ENCODE peak calls at places on chromosomes 6 and 20, in five cellular contexts. B, I, Y, C and G are unnamed samples.

GRCh38 chr20:37513764-37514359 is 7.2 kb upstream of the NNAT start:
- DNase-seq in B (no peak), I (no peak), Y (no peak), C (no peak), G (no peak)

GRCh38 chr20:3777726-3778629 is 3.3 kb downstream of the SPEF1 start:
- DNase-seq in B (no peak), I (no peak), Y (peak), C (peak), G (peak)

GRCh38 chr6:114169763-114170162 is 173.1 kb downstream of the HS3ST5 start:
- DNase-seq in B (no peak), I (no peak), Y (no peak), C (no peak), G (no peak)

GRCh38 chr6:47809863-47810262 is 28.0 kb downstream of the OPN5 start:
- DNase-seq in B (no peak), I (no peak), Y (no peak), C (no peak), G (no peak)

GRCh38 chr6:151247510-151247909 is 7.7 kb downstream of the AKAP12 start:
- DNase-seq in B (no peak), I (no peak), Y (no peak), C (no peak), G (no peak)

GRCh38 chr20:39773380-39774000 is 811.3 kb downstream of the DHX35 start:
- DNase-seq in B (no peak), I (no peak), Y (no peak), C (no peak), G (no peak)

GRCh38 chr20:61661583-61661982 is 404.1 kb downstream of the TAF4 start:
- DNase-seq in B (no peak), I (no peak), Y (no peak), C (no peak), G (no peak)

GRCh38 chr6:168390746-168391400 is 50.1 kb upstream of the SMOC2 start:
- DNase-seq in B (no peak), I (no peak), Y (no peak), C (no peak), G (no peak)

GRCh38 chr6:25173232-25173631 is 105.9 kb upstream of the CARMIL1 start:
- DNase-seq in B (peak), I (no peak), Y (no peak), C (no peak), G (no peak)

GRCh38 chr6:127267742-127268588 is 1.3 kb downstream of the RNF146 start:
- DNase-seq in B (no peak), I (no peak), Y (no peak), C (no peak), G (no peak)

GRCh38 chr20:4891997-4892396 is 109.3 kb downstream of the SLC23A2 start:
- DNase-seq in B (no peak), I (no peak), Y (no peak), C (no peak), G (no peak)

GRCh38 chr20:35489717-35490116 is 34.3 kb downstream of the CEP250 start:
- DNase-seq in B (no peak), I (no peak), Y (no peak), C (no peak), G (no peak)

GRCh38 chr6:125787791-125788190 is 3.0 kb upstream of the NCOA7 start:
- DNase-seq in B (peak), I (no peak), Y (peak), C (no peak), G (no peak)
- TF ChIP-seq CTCF in B (peak), I (no peak), Y (peak), C (peak), G (peak)

DNA sequence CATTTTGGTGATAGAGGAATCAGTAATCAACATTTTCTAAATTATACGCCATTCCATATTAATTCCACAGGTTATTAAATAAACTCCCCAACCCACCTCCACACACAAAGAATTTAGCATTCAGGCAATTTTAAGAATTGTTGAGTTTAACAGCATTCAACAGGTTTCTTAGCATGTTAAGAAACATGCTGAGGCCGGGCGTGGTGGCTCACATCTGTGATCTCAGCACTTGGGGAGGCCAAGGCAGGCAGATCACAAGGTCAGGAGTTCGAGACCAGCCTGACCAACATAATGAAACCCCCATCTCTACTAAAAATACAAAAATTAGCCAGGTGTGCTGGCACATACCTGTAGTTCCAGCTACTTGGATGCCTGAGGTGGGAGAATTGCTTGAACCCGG is 64.0 kb upstream of the PHACTR2 start:
- DNase-seq in B (no peak), I (no peak), Y (no peak), C (no peak), G (no peak)
- TF ChIP-seq CTCF in B (no peak), I (no peak), Y (no peak), C (no peak), G (no peak)

GRCh38 chr6:157030756-157031155 is 253.6 kb downstream of the ARID1B start:
- DNase-seq in B (no peak), I (no peak), Y (no peak), C (no peak), G (no peak)

GRCh38 chr6:157033428-157034140 is 256.4 kb downstream of the ARID1B start:
- DNase-seq in B (peak), I (no peak), Y (no peak), C (no peak), G (no peak)

GRCh38 chr6:157034433-157035230 is 257.5 kb downstream of the ARID1B start:
- DNase-seq in B (peak), I (no peak), Y (peak), C (no peak), G (peak)

GRCh38 chr6:157032923-157033322 is 255.7 kb downstream of the ARID1B start:
- DNase-seq in B (no peak), I (no peak), Y (no peak), C (no peak), G (no peak)

GRCh38 chr6:157029980-157030690 is 253.0 kb downstream of the ARID1B start:
- DNase-seq in B (no peak), I (no peak), Y (no peak), C (no peak), G (no peak)
- TF ChIP-seq CTCF in B (no peak), I (no peak), Y (no peak), C (no peak), G (no peak)

GRCh38 chr6:109527989-109528388 is 45.0 kb upstream of the ZBTB24 start:
- DNase-seq in B (peak), I (no peak), Y (peak), C (no peak), G (no peak)
- TF ChIP-seq CTCF in B (peak), I (no peak), Y (no peak), C (no peak), G (no peak)

GRCh38 chr6:31874084-31874670 is 4.6 kb downstream of the SLC44A4 start:
- DNase-seq in B (no peak), I (no peak), Y (no peak), C (no peak), G (no peak)

GRCh38 chr6:31871068-31871659 is 7.6 kb downstream of the SLC44A4 start:
- DNase-seq in B (peak), I (no peak), Y (no peak), C (no peak), G (no peak)

GRCh38 chr6:31865205-31866118 is 2.8 kb upstream of the NEU1 start:
- DNase-seq in B (no peak), I (no peak), Y (no peak), C (no peak), G (no peak)

GRCh38 chr6:31874836-31875572 is 3.8 kb downstream of the SLC44A4 start:
- DNase-seq in B (peak), I (no peak), Y (no peak), C (no peak), G (no peak)

DNA sequence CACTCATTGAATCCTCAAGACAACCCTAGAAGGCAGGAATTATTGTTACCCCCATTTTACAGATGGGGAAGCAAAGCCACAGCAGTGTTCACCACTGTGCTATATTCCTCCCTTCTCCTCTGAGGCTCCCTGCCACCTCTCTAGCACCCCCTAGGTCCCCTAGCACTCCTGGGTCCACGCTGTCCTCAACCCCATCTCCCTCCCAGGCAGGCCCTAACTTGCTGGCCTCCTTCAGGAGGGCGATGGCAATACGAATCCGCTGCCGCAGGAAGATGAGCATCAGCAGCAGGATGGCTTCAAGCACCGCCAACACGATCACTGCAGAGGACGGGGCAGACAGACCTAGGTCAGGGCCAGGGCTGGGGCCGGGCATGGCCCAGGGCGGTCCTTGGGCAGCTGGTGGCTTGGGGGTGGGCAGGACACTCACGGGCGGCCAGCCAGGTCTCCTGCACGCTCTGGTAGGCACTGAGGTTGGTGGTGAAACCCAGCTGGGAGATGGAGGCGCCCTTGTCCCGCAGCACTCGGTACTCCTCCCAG is 7.8 kb upstream of the NEU1 start:
- DNase-seq in B (no peak), I (no peak), Y (no peak), C (no peak), G (no peak)
- TF ChIP-seq CTCF in B (no peak), I (no peak), Y (no peak), C (no peak), G (peak)

GRCh38 chr20:21640556-21640955 is 64.9 kb upstream of the PAX1 start:
- DNase-seq in B (no peak), I (no peak), Y (peak), C (no peak), G (no peak)
- TF ChIP-seq CTCF in B (no peak), I (no peak), Y (no peak), C (no peak), G (no peak)